ENCODE peak calls at places on chromosomes 2 and 18, in nine cellular contexts. R is fibroblast of mammary gland; E is ovary; T is NCI-H774; M is nephron progenitor cell; U is heart left ventricle; V is stimulated activated CD8-positive, alpha-beta memory T cell treated with anti-CD3 and anti-CD28 coated beads, Interleukin-15, amount 100 ng/mL, for 24 hours; I is activated T-cell treated with anti-CD3 and anti-CD28 coated beads for 1 hour; S is RPMI7951. Y is an unnamed sample.

GRCh38 chr18:48668466-48669179 is 129.8 kb downstream of the CTIF start:
- DNase-seq in R (no peak), E (no peak), T (no peak), M (no peak), U (no peak), V (no peak), I (no peak), S (no peak), Y (no peak)

GRCh38 chr2:68828887-68829708 is 42.1 kb downstream of the BMP10 start:
- DNase-seq in R (peak), E (peak), T (peak), M (peak), U (peak), V (no peak), I (peak), S (peak), Y (peak)

GRCh38 chr2:7116516-7116915 is 199.3 kb downstream of the RNF144A start:
- DNase-seq in R (no peak), E (no peak), T (no peak), M (no peak), U (no peak), V (no peak), I (no peak), S (no peak), Y (no peak)

GRCh38 chr18:34595673-34596072 is 114.4 kb upstream of the DTNA start:
- DNase-seq in R (peak), E (no peak), T (peak), M (peak), U (no peak), V (no peak), I (no peak), S (peak), Y (no peak)

GRCh38 chr18:32427084-32427933 is 43.4 kb downstream of the GAREM1 start:
- DNase-seq in R (no peak), E (no peak), T (no peak), M (no peak), U (no peak), V (no peak), I (no peak), S (no peak), Y (no peak)

GRCh38 chr2:1707771-1708351 is 36.5 kb downstream of the PXDN start:
- DNase-seq in R (peak), E (peak), T (peak), M (peak), U (peak), V (no peak), I (no peak), S (peak), Y (no peak)

GRCh38 chr18:75173125-75173432 is 35.9 kb downstream of the PTGR3 start:
- DNase-seq in R (peak), E (no peak), T (no peak), M (no peak), U (no peak), V (no peak), I (no peak), S (no peak), Y (peak)

GRCh38 chr18:45155526-45155925 is 459.8 kb upstream of the SLC14A2 start:
- DNase-seq in R (no peak), E (no peak), T (no peak), M (no peak), U (no peak), V (no peak), I (no peak), S (no peak), Y (no peak)

GRCh38 chr2:181627545-181627944 is 29.4 kb downstream of the CERKL start:
- DNase-seq in R (peak), E (no peak), T (no peak), M (no peak), U (no peak), V (no peak), I (no peak), S (no peak), Y (no peak)

GRCh38 chr2:22276696-22277095 is 1108.3 kb upstream of the KLHL29 start:
- DNase-seq in R (no peak), E (no peak), T (no peak), M (no peak), U (no peak), V (no peak), I (no peak), S (no peak), Y (no peak)

GRCh38 chr18:57728941-57729511 is 74.1 kb downstream of the ATP8B1 start:
- DNase-seq in R (peak), E (no peak), T (no peak), M (no peak), U (no peak), V (no peak), I (no peak), S (peak), Y (no peak)

GRCh38 chr2:143824796-143825195 is 695.1 kb downstream of the ZEB2 start:
- DNase-seq in R (no peak), E (no peak), T (no peak), M (no peak), U (no peak), V (no peak), I (no peak), S (no peak), Y (no peak)

GRCh38 chr18:77165489-77166415 is 33.2 kb upstream of the MBP start:
- DNase-seq in R (peak), E (no peak), T (no peak), M (no peak), U (peak), V (no peak), I (no peak), S (peak), Y (no peak)

GRCh38 chr18:47254341-47254939 is 3.0 kb upstream of the SKOR2 start:
- DNase-seq in R (peak), E (no peak), T (no peak), M (peak), U (no peak), V (no peak), I (peak), S (peak), Y (no peak)

GRCh38 chr2:3727397-3728045 is 24.1 kb downstream of the DCDC2C start:
- DNase-seq in R (no peak), E (no peak), T (no peak), M (no peak), U (no peak), V (no peak), I (no peak), S (no peak), Y (no peak)

GRCh38 chr2:10940607-10941006 is 28.9 kb downstream of the KCNF1 start:
- DNase-seq in R (no peak), E (no peak), T (no peak), M (no peak), U (no peak), V (no peak), I (no peak), S (no peak), Y (no peak)

GRCh38 chr18:49023938-49024341 is 73.2 kb upstream of the SMAD7 start:
- DNase-seq in R (no peak), E (no peak), T (no peak), M (no peak), U (no peak), V (no peak), I (no peak), S (no peak), Y (no peak)

GRCh38 chr2:166413255-166413654 is 37.5 kb upstream of the SCN9A start:
- DNase-seq in R (peak), E (no peak), T (no peak), M (no peak), U (no peak), V (no peak), I (no peak), S (peak), Y (no peak)

GRCh38 chr2:29920130-29920577 is 1.2 kb downstream of the ALK start:
- DNase-seq in R (peak), E (peak), T (no peak), M (peak), U (peak), V (no peak), I (peak), S (peak), Y (no peak)

GRCh38 chr18:67142604-67143003 is 373.9 kb downstream of the DSEL start:
- DNase-seq in R (no peak), E (no peak), T (no peak), M (no peak), U (no peak), V (no peak), I (no peak), S (no peak), Y (no peak)

GRCh38 chr18:59143441-59143840 is 3.8 kb downstream of the SEC11C start:
- DNase-seq in R (peak), E (no peak), T (no peak), M (no peak), U (no peak), V (no peak), I (no peak), S (peak), Y (no peak)

Y was measured in HuH-7.5.